ENCODE peak calls at places on chromosomes 3 and 15, in eight cellular contexts. One of them, this sample, is unnamed.
A peak's percentile ranks its signal among the peaks of the same experiment; 100 is the strongest.

GRCh38 chr3:128348805-128349531 is 117.7 kb downstream of the DNAJB8 start:
- DNase-seq in stimulated activated naive B cell treated with anti-CD40 and anti-IgM and Interleukin-4, amounts not matched to agents 10 μg/mL and 1 μg/mL and 100 μg/mL, for 72 hours: peak; percentile 5
- DNase-seq in substantia nigra: no peak
- DNase-seq in NCI-H2081 treated with DMSO at 0.1 percent for 48 hours: no peak
- DNase-seq in SK-N-MC: no peak
- DNase-seq in pons: no peak
- DNase-seq in HTR-8/SVneo: no peak
- DNase-seq in fibroblast of mammary gland: peak; percentile 8
- DNase-seq in this sample: no peak

GRCh38 chr3:12832350-12833225 is 8.8 kb downstream of the RPL32 start:
- DNase-seq in HTR-8/SVneo: no peak
- DNase-seq in SK-N-MC: no peak
- DNase-seq in substantia nigra: no peak
- DNase-seq in NCI-H2081 treated with DMSO at 0.1 percent for 48 hours: no peak
- DNase-seq in pons: no peak
- DNase-seq in fibroblast of mammary gland: no peak
- DNase-seq in stimulated activated naive B cell treated with anti-CD40 and anti-IgM and Interleukin-4, amounts not matched to agents 10 μg/mL and 1 μg/mL and 100 μg/mL, for 72 hours: no peak
- DNase-seq in this sample: no peak

GRCh38 chr15:93331545-93332117 is 242.6 kb upstream of the RGMA start:
- DNase-seq in fibroblast of mammary gland: no peak
- DNase-seq in SK-N-MC: no peak
- DNase-seq in pons: no peak
- DNase-seq in substantia nigra: no peak
- DNase-seq in stimulated activated naive B cell treated with anti-CD40 and anti-IgM and Interleukin-4, amounts not matched to agents 10 μg/mL and 1 μg/mL and 100 μg/mL, for 72 hours: no peak
- DNase-seq in HTR-8/SVneo: no peak
- DNase-seq in NCI-H2081 treated with DMSO at 0.1 percent for 48 hours: no peak
- DNase-seq in this sample: no peak

GRCh38 chr3:25527796-25528195 is 99.7 kb downstream of the RARB start:
- DNase-seq in NCI-H2081 treated with DMSO at 0.1 percent for 48 hours: no peak
- DNase-seq in HTR-8/SVneo: no peak
- DNase-seq in substantia nigra: no peak
- DNase-seq in SK-N-MC: no peak
- DNase-seq in fibroblast of mammary gland: peak; percentile 7
- DNase-seq in pons: peak; percentile 10
- DNase-seq in stimulated activated naive B cell treated with anti-CD40 and anti-IgM and Interleukin-4, amounts not matched to agents 10 μg/mL and 1 μg/mL and 100 μg/mL, for 72 hours: no peak
- DNase-seq in this sample: no peak

GRCh38 chr15:91839867-91840266 is 13.6 kb upstream of the SLCO3A1 start:
- DNase-seq in fibroblast of mammary gland: no peak
- DNase-seq in NCI-H2081 treated with DMSO at 0.1 percent for 48 hours: no peak
- DNase-seq in pons: no peak
- DNase-seq in substantia nigra: no peak
- DNase-seq in stimulated activated naive B cell treated with anti-CD40 and anti-IgM and Interleukin-4, amounts not matched to agents 10 μg/mL and 1 μg/mL and 100 μg/mL, for 72 hours: no peak
- DNase-seq in SK-N-MC: no peak
- DNase-seq in HTR-8/SVneo: no peak
- DNase-seq in this sample: no peak

GRCh38 chr15:31412824-31413223 is 86.2 kb downstream of the KLF13 start:
- DNase-seq in NCI-H2081 treated with DMSO at 0.1 percent for 48 hours: no peak
- DNase-seq in HTR-8/SVneo: no peak
- DNase-seq in fibroblast of mammary gland: no peak
- DNase-seq in substantia nigra: no peak
- DNase-seq in SK-N-MC: no peak
- DNase-seq in pons: no peak
- DNase-seq in stimulated activated naive B cell treated with anti-CD40 and anti-IgM and Interleukin-4, amounts not matched to agents 10 μg/mL and 1 μg/mL and 100 μg/mL, for 72 hours: no peak
- DNase-seq in this sample: no peak

GRCh38 chr3:1404270-1404669 is 311.4 kb downstream of the CNTN6 start:
- DNase-seq in stimulated activated naive B cell treated with anti-CD40 and anti-IgM and Interleukin-4, amounts not matched to agents 10 μg/mL and 1 μg/mL and 100 μg/mL, for 72 hours: no peak
- DNase-seq in HTR-8/SVneo: no peak
- DNase-seq in NCI-H2081 treated with DMSO at 0.1 percent for 48 hours: no peak
- DNase-seq in substantia nigra: no peak
- DNase-seq in SK-N-MC: no peak
- DNase-seq in pons: no peak
- DNase-seq in fibroblast of mammary gland: no peak
- DNase-seq in this sample: no peak

GRCh38 chr3:4821975-4822374 is 157.3 kb upstream of the BHLHE40 start:
- DNase-seq in SK-N-MC: no peak
- DNase-seq in stimulated activated naive B cell treated with anti-CD40 and anti-IgM and Interleukin-4, amounts not matched to agents 10 μg/mL and 1 μg/mL and 100 μg/mL, for 72 hours: no peak
- DNase-seq in HTR-8/SVneo: no peak
- DNase-seq in pons: no peak
- DNase-seq in substantia nigra: no peak
- DNase-seq in fibroblast of mammary gland: no peak
- DNase-seq in NCI-H2081 treated with DMSO at 0.1 percent for 48 hours: no peak
- DNase-seq in this sample: no peak

GRCh38 chr3:161946443-161946960 is 449.9 kb downstream of the OTOL1 start:
- DNase-seq in pons: no peak
- DNase-seq in stimulated activated naive B cell treated with anti-CD40 and anti-IgM and Interleukin-4, amounts not matched to agents 10 μg/mL and 1 μg/mL and 100 μg/mL, for 72 hours: no peak
- DNase-seq in NCI-H2081 treated with DMSO at 0.1 percent for 48 hours: no peak
- DNase-seq in SK-N-MC: peak; percentile 83
- DNase-seq in HTR-8/SVneo: no peak
- DNase-seq in substantia nigra: no peak
- DNase-seq in fibroblast of mammary gland: no peak
- DNase-seq in this sample: no peak

GRCh38 chr15:34437687-34438086 is at the start of gene GOLGA8A:
- DNase-seq in substantia nigra: no peak
- DNase-seq in SK-N-MC: peak; percentile 2
- DNase-seq in NCI-H2081 treated with DMSO at 0.1 percent for 48 hours: peak; percentile 54
- DNase-seq in stimulated activated naive B cell treated with anti-CD40 and anti-IgM and Interleukin-4, amounts not matched to agents 10 μg/mL and 1 μg/mL and 100 μg/mL, for 72 hours: peak; percentile 69
- DNase-seq in HTR-8/SVneo: peak; percentile 66
- DNase-seq in pons: peak; percentile 31
- DNase-seq in fibroblast of mammary gland: peak; percentile 62
- DNase-seq in this sample: no peak

GRCh38 chr15:56042982-56043980 is 49.9 kb upstream of the NEDD4 start:
- DNase-seq in pons: no peak
- DNase-seq in substantia nigra: no peak
- DNase-seq in fibroblast of mammary gland: peak; percentile 19
- DNase-seq in SK-N-MC: no peak
- DNase-seq in HTR-8/SVneo: no peak
- DNase-seq in NCI-H2081 treated with DMSO at 0.1 percent for 48 hours: no peak
- DNase-seq in stimulated activated naive B cell treated with anti-CD40 and anti-IgM and Interleukin-4, amounts not matched to agents 10 μg/mL and 1 μg/mL and 100 μg/mL, for 72 hours: peak; percentile 27
- DNase-seq in this sample: no peak

GRCh38 chr3:58386966-58387365 is 46.7 kb downstream of the PDHB start:
- DNase-seq in SK-N-MC: no peak
- DNase-seq in fibroblast of mammary gland: peak; percentile 84
- DNase-seq in pons: peak; percentile 96
- DNase-seq in substantia nigra: peak; percentile 79
- DNase-seq in stimulated activated naive B cell treated with anti-CD40 and anti-IgM and Interleukin-4, amounts not matched to agents 10 μg/mL and 1 μg/mL and 100 μg/mL, for 72 hours: no peak
- DNase-seq in NCI-H2081 treated with DMSO at 0.1 percent for 48 hours: no peak
- DNase-seq in HTR-8/SVneo: no peak
- DNase-seq in this sample: peak; percentile 53

GRCh38 chr15:85743392-85744045 is 51.2 kb downstream of the KLHL25 start:
- DNase-seq in stimulated activated naive B cell treated with anti-CD40 and anti-IgM and Interleukin-4, amounts not matched to agents 10 μg/mL and 1 μg/mL and 100 μg/mL, for 72 hours: no peak
- DNase-seq in HTR-8/SVneo: no peak
- DNase-seq in fibroblast of mammary gland: no peak
- DNase-seq in pons: no peak
- DNase-seq in substantia nigra: no peak
- DNase-seq in NCI-H2081 treated with DMSO at 0.1 percent for 48 hours: no peak
- DNase-seq in SK-N-MC: no peak
- DNase-seq in this sample: no peak

GRCh38 chr15:45276851-45277250 is 24.8 kb downstream of the SLC28A2 start:
- DNase-seq in stimulated activated naive B cell treated with anti-CD40 and anti-IgM and Interleukin-4, amounts not matched to agents 10 μg/mL and 1 μg/mL and 100 μg/mL, for 72 hours: no peak
- DNase-seq in SK-N-MC: peak; percentile 34
- DNase-seq in fibroblast of mammary gland: peak; percentile 47
- DNase-seq in pons: peak; percentile 78
- DNase-seq in NCI-H2081 treated with DMSO at 0.1 percent for 48 hours: peak; percentile 66
- DNase-seq in substantia nigra: no peak
- DNase-seq in HTR-8/SVneo: peak; percentile 38
- DNase-seq in this sample: no peak

GRCh38 chr3:129521702-129522101 is 6.7 kb upstream of the RHO start:
- DNase-seq in NCI-H2081 treated with DMSO at 0.1 percent for 48 hours: no peak
- DNase-seq in substantia nigra: no peak
- DNase-seq in HTR-8/SVneo: no peak
- DNase-seq in stimulated activated naive B cell treated with anti-CD40 and anti-IgM and Interleukin-4, amounts not matched to agents 10 μg/mL and 1 μg/mL and 100 μg/mL, for 72 hours: no peak
- DNase-seq in SK-N-MC: no peak
- DNase-seq in fibroblast of mammary gland: no peak
- DNase-seq in pons: no peak
- DNase-seq in this sample: no peak

GRCh38 chr3:19254784-19255338 is 106.6 kb downstream of the KCNH8 start:
- DNase-seq in SK-N-MC: no peak
- DNase-seq in fibroblast of mammary gland: no peak
- DNase-seq in stimulated activated naive B cell treated with anti-CD40 and anti-IgM and Interleukin-4, amounts not matched to agents 10 μg/mL and 1 μg/mL and 100 μg/mL, for 72 hours: no peak
- DNase-seq in HTR-8/SVneo: no peak
- DNase-seq in substantia nigra: no peak
- DNase-seq in NCI-H2081 treated with DMSO at 0.1 percent for 48 hours: no peak
- DNase-seq in pons: no peak
- DNase-seq in this sample: no peak

GRCh38 chr3:100269410-100270217 is 8.8 kb downstream of the TBC1D23 start:
- DNase-seq in stimulated activated naive B cell treated with anti-CD40 and anti-IgM and Interleukin-4, amounts not matched to agents 10 μg/mL and 1 μg/mL and 100 μg/mL, for 72 hours: no peak
- DNase-seq in substantia nigra: no peak
- DNase-seq in fibroblast of mammary gland: peak; percentile 94
- DNase-seq in NCI-H2081 treated with DMSO at 0.1 percent for 48 hours: no peak
- DNase-seq in SK-N-MC: no peak
- DNase-seq in pons: no peak
- DNase-seq in HTR-8/SVneo: peak; percentile 42
- DNase-seq in this sample: no peak

GRCh38 chr3:97872209-97873042 is 50.6 kb downstream of the CRYBG3 start:
- DNase-seq in NCI-H2081 treated with DMSO at 0.1 percent for 48 hours: no peak
- DNase-seq in HTR-8/SVneo: peak; percentile 25
- DNase-seq in fibroblast of mammary gland: peak; percentile 98
- DNase-seq in SK-N-MC: no peak
- DNase-seq in pons: peak; percentile 38
- DNase-seq in substantia nigra: no peak
- DNase-seq in stimulated activated naive B cell treated with anti-CD40 and anti-IgM and Interleukin-4, amounts not matched to agents 10 μg/mL and 1 μg/mL and 100 μg/mL, for 72 hours: no peak
- DNase-seq in this sample: no peak

GRCh38 chr3:44419159-44419922 is 58.1 kb downstream of the ZNF445 start:
- DNase-seq in fibroblast of mammary gland: no peak
- DNase-seq in substantia nigra: no peak
- DNase-seq in HTR-8/SVneo: no peak
- DNase-seq in pons: no peak
- DNase-seq in SK-N-MC: no peak
- DNase-seq in stimulated activated naive B cell treated with anti-CD40 and anti-IgM and Interleukin-4, amounts not matched to agents 10 μg/mL and 1 μg/mL and 100 μg/mL, for 72 hours: no peak
- DNase-seq in NCI-H2081 treated with DMSO at 0.1 percent for 48 hours: no peak
- DNase-seq in this sample: no peak

GRCh38 chr15:74367296-74367854 is at the start of gene CYP11A1:
- DNase-seq in substantia nigra: no peak
- DNase-seq in NCI-H2081 treated with DMSO at 0.1 percent for 48 hours: no peak
- DNase-seq in pons: no peak
- DNase-seq in fibroblast of mammary gland: no peak
- DNase-seq in HTR-8/SVneo: no peak
- DNase-seq in SK-N-MC: no peak
- DNase-seq in stimulated activated naive B cell treated with anti-CD40 and anti-IgM and Interleukin-4, amounts not matched to agents 10 μg/mL and 1 μg/mL and 100 μg/mL, for 72 hours: no peak
- DNase-seq in this sample: no peak

GRCh38 chr3:4744405-4745239 is 234.6 kb upstream of the BHLHE40 start:
- DNase-seq in pons: no peak
- DNase-seq in substantia nigra: no peak
- DNase-seq in stimulated activated naive B cell treated with anti-CD40 and anti-IgM and Interleukin-4, amounts not matched to agents 10 μg/mL and 1 μg/mL and 100 μg/mL, for 72 hours: no peak
- DNase-seq in fibroblast of mammary gland: peak; percentile 65
- DNase-seq in SK-N-MC: no peak
- DNase-seq in HTR-8/SVneo: no peak
- DNase-seq in NCI-H2081 treated with DMSO at 0.1 percent for 48 hours: no peak
- DNase-seq in this sample: no peak

GRCh38 chr15:66646308-66646707 is 55.7 kb upstream of the SMAD6 start:
- DNase-seq in pons: no peak
- DNase-seq in HTR-8/SVneo: no peak
- DNase-seq in NCI-H2081 treated with DMSO at 0.1 percent for 48 hours: no peak
- DNase-seq in substantia nigra: no peak
- DNase-seq in stimulated activated naive B cell treated with anti-CD40 and anti-IgM and Interleukin-4, amounts not matched to agents 10 μg/mL and 1 μg/mL and 100 μg/mL, for 72 hours: no peak
- DNase-seq in fibroblast of mammary gland: peak; percentile 81
- DNase-seq in SK-N-MC: no peak
- DNase-seq in this sample: no peak

GRCh38 chr15:82698711-82699345 is 10.8 kb downstream of the AP3B2 start:
- DNase-seq in SK-N-MC: no peak
- DNase-seq in HTR-8/SVneo: no peak
- DNase-seq in stimulated activated naive B cell treated with anti-CD40 and anti-IgM and Interleukin-4, amounts not matched to agents 10 μg/mL and 1 μg/mL and 100 μg/mL, for 72 hours: no peak
- DNase-seq in substantia nigra: no peak
- DNase-seq in fibroblast of mammary gland: no peak
- DNase-seq in NCI-H2081 treated with DMSO at 0.1 percent for 48 hours: no peak
- DNase-seq in pons: no peak
- DNase-seq in this sample: no peak

GRCh38 chr3:152037953-152038352 is 164.5 kb downstream of the SUCNR1 start:
- DNase-seq in SK-N-MC: no peak
- DNase-seq in pons: no peak
- DNase-seq in NCI-H2081 treated with DMSO at 0.1 percent for 48 hours: no peak
- DNase-seq in substantia nigra: no peak
- DNase-seq in stimulated activated naive B cell treated with anti-CD40 and anti-IgM and Interleukin-4, amounts not matched to agents 10 μg/mL and 1 μg/mL and 100 μg/mL, for 72 hours: no peak
- DNase-seq in fibroblast of mammary gland: peak; percentile 18
- DNase-seq in HTR-8/SVneo: no peak
- DNase-seq in this sample: no peak

GRCh38 chr15:45885801-45886200 is 251.0 kb downstream of the SQOR start:
- DNase-seq in substantia nigra: no peak
- DNase-seq in pons: no peak
- DNase-seq in NCI-H2081 treated with DMSO at 0.1 percent for 48 hours: no peak
- DNase-seq in fibroblast of mammary gland: no peak
- DNase-seq in stimulated activated naive B cell treated with anti-CD40 and anti-IgM and Interleukin-4, amounts not matched to agents 10 μg/mL and 1 μg/mL and 100 μg/mL, for 72 hours: no peak
- DNase-seq in SK-N-MC: no peak
- DNase-seq in HTR-8/SVneo: no peak
- DNase-seq in this sample: no peak

GRCh38 chr3:197615430-197615829 is 59.7 kb upstream of the BDH1 start:
- DNase-seq in fibroblast of mammary gland: no peak
- DNase-seq in pons: no peak
- DNase-seq in HTR-8/SVneo: no peak
- DNase-seq in SK-N-MC: no peak
- DNase-seq in stimulated activated naive B cell treated with anti-CD40 and anti-IgM and Interleukin-4, amounts not matched to agents 10 μg/mL and 1 μg/mL and 100 μg/mL, for 72 hours: no peak
- DNase-seq in NCI-H2081 treated with DMSO at 0.1 percent for 48 hours: no peak
- DNase-seq in substantia nigra: no peak
- DNase-seq in this sample: no peak

GRCh38 chr3:37542772-37543449 is 318.8 kb upstream of the CTDSPL start:
- DNase-seq in SK-N-MC: no peak
- DNase-seq in substantia nigra: no peak
- DNase-seq in fibroblast of mammary gland: no peak
- DNase-seq in HTR-8/SVneo: no peak
- DNase-seq in stimulated activated naive B cell treated with anti-CD40 and anti-IgM and Interleukin-4, amounts not matched to agents 10 μg/mL and 1 μg/mL and 100 μg/mL, for 72 hours: no peak
- DNase-seq in pons: no peak
- DNase-seq in NCI-H2081 treated with DMSO at 0.1 percent for 48 hours: no peak
- DNase-seq in this sample: no peak

GRCh38 chr15:71239592-71240364 is 124.5 kb downstream of the THSD4 start:
- DNase-seq in NCI-H2081 treated with DMSO at 0.1 percent for 48 hours: no peak
- DNase-seq in stimulated activated naive B cell treated with anti-CD40 and anti-IgM and Interleukin-4, amounts not matched to agents 10 μg/mL and 1 μg/mL and 100 μg/mL, for 72 hours: no peak
- DNase-seq in substantia nigra: no peak
- DNase-seq in SK-N-MC: no peak
- DNase-seq in fibroblast of mammary gland: peak; percentile 27
- DNase-seq in HTR-8/SVneo: no peak
- DNase-seq in pons: no peak
- DNase-seq in this sample: no peak

GRCh38 chr15:67781907-67782559 is 43.3 kb upstream of the SKOR1 start:
- DNase-seq in fibroblast of mammary gland: no peak
- DNase-seq in substantia nigra: no peak
- DNase-seq in SK-N-MC: no peak
- DNase-seq in pons: no peak
- DNase-seq in stimulated activated naive B cell treated with anti-CD40 and anti-IgM and Interleukin-4, amounts not matched to agents 10 μg/mL and 1 μg/mL and 100 μg/mL, for 72 hours: no peak
- DNase-seq in NCI-H2081 treated with DMSO at 0.1 percent for 48 hours: no peak
- DNase-seq in HTR-8/SVneo: no peak
- DNase-seq in this sample: no peak

GRCh38 chr3:181966387-181966786 is 254.7 kb downstream of the SOX2 start:
- DNase-seq in pons: no peak
- DNase-seq in stimulated activated naive B cell treated with anti-CD40 and anti-IgM and Interleukin-4, amounts not matched to agents 10 μg/mL and 1 μg/mL and 100 μg/mL, for 72 hours: no peak
- DNase-seq in fibroblast of mammary gland: no peak
- DNase-seq in substantia nigra: no peak
- DNase-seq in NCI-H2081 treated with DMSO at 0.1 percent for 48 hours: no peak
- DNase-seq in HTR-8/SVneo: no peak
- DNase-seq in SK-N-MC: no peak
- DNase-seq in this sample: no peak

GRCh38 chr15:52379395-52380111 is 83.9 kb upstream of the MYO5C start:
- DNase-seq in substantia nigra: no peak
- DNase-seq in HTR-8/SVneo: no peak
- DNase-seq in stimulated activated naive B cell treated with anti-CD40 and anti-IgM and Interleukin-4, amounts not matched to agents 10 μg/mL and 1 μg/mL and 100 μg/mL, for 72 hours: no peak
- DNase-seq in fibroblast of mammary gland: no peak
- DNase-seq in NCI-H2081 treated with DMSO at 0.1 percent for 48 hours: no peak
- DNase-seq in pons: no peak
- DNase-seq in SK-N-MC: no peak
- DNase-seq in this sample: no peak

GRCh38 chr3:124765197-124765596 is 34.9 kb downstream of the UMPS start:
- DNase-seq in stimulated activated naive B cell treated with anti-CD40 and anti-IgM and Interleukin-4, amounts not matched to agents 10 μg/mL and 1 μg/mL and 100 μg/mL, for 72 hours: no peak
- DNase-seq in NCI-H2081 treated with DMSO at 0.1 percent for 48 hours: no peak
- DNase-seq in pons: no peak
- DNase-seq in SK-N-MC: no peak
- DNase-seq in fibroblast of mammary gland: no peak
- DNase-seq in HTR-8/SVneo: no peak
- DNase-seq in substantia nigra: no peak
- DNase-seq in this sample: no peak

GRCh38 chr15:43225201-43225949 is 4.6 kb upstream of the EPB42 start:
- DNase-seq in fibroblast of mammary gland: peak; percentile 70
- DNase-seq in stimulated activated naive B cell treated with anti-CD40 and anti-IgM and Interleukin-4, amounts not matched to agents 10 μg/mL and 1 μg/mL and 100 μg/mL, for 72 hours: peak; percentile 37
- DNase-seq in SK-N-MC: peak; percentile 18
- DNase-seq in HTR-8/SVneo: peak; percentile 74
- DNase-seq in substantia nigra: peak; percentile 10
- DNase-seq in pons: peak; percentile 65
- DNase-seq in NCI-H2081 treated with DMSO at 0.1 percent for 48 hours: no peak
- DNase-seq in this sample: no peak

GRCh38 chr3:170811515-170811914 is 58.5 kb downstream of the RPL22L1 start:
- DNase-seq in fibroblast of mammary gland: peak; percentile 74
- DNase-seq in SK-N-MC: no peak
- DNase-seq in HTR-8/SVneo: no peak
- DNase-seq in substantia nigra: no peak
- DNase-seq in stimulated activated naive B cell treated with anti-CD40 and anti-IgM and Interleukin-4, amounts not matched to agents 10 μg/mL and 1 μg/mL and 100 μg/mL, for 72 hours: no peak
- DNase-seq in pons: no peak
- DNase-seq in NCI-H2081 treated with DMSO at 0.1 percent for 48 hours: no peak
- DNase-seq in this sample: no peak